ENCODE peak calls at places on chromosomes 13 and 19, in ten cellular contexts. V is AG09309, O is SJSA1, E is coronary artery, A is cardiac septum, T is H7, K is lung microvascular endothelial cell, I is BE2C, B is left lung, U is activated T-helper 1 cell treated with Interleukin-2 at 50 U/mL for 16 hours. L is an unnamed sample.

GRCh38 chr19:18559685-18560084 is 2.0 kb downstream of the KXD1 start:
- DNase-seq in V (no peak), O (no peak), E (no peak), A (no peak), T (no peak), K (no peak), I (no peak), B (no peak), U (no peak), L (no peak)

GRCh38 chr13:110639935-110640334 is 24.6 kb downstream of the NAXD start:
- DNase-seq in V (no peak), O (no peak), E (no peak), A (no peak), T (no peak), K (no peak), I (no peak), B (no peak), U (no peak), L (no peak)

GRCh38 chr13:38283346-38283745 is 66.3 kb upstream of the UFM1 start:
- DNase-seq in V (no peak), O (no peak), E (no peak), A (no peak), T (no peak), K (no peak), I (no peak), B (no peak), U (no peak), L (no peak)

GRCh38 chr13:40283666-40284065 is 382.8 kb downstream of the FOXO1 start:
- DNase-seq in V (no peak), O (no peak), E (no peak), A (no peak), T (no peak), K (no peak), I (no peak), B (no peak), U (no peak), L (peak)

GRCh38 chr19:2602391-2603181 is 99.9 kb downstream of the GNG7 start:
- DNase-seq in V (peak), O (peak), E (peak), A (peak), T (peak), K (peak), I (peak), B (no peak), U (no peak), L (peak)

GRCh38 chr19:58439576-58440554 is at the start of gene ZNF132:
- DNase-seq in V (peak), O (peak), E (peak), A (peak), T (peak), K (peak), I (peak), B (peak), U (peak), L (peak)

GRCh38 chr19:439167-439900 is 21.5 kb downstream of the SHC2 start:
- DNase-seq in V (no peak), O (no peak), E (no peak), A (no peak), T (no peak), K (no peak), I (no peak), B (no peak), U (no peak), L (no peak)

GRCh38 chr13:37009692-37010091 is 9.1 kb downstream of the EXOSC8 start:
- DNase-seq in V (no peak), O (no peak), E (no peak), A (no peak), T (no peak), K (no peak), I (no peak), B (no peak), U (no peak), L (no peak)

GRCh38 chr19:55257461-55258411 is 1.1 kb downstream of the PPP6R1 start:
- DNase-seq in V (no peak), O (peak), E (no peak), A (no peak), T (peak), K (peak), I (no peak), B (peak), U (no peak), L (no peak)

GRCh38 chr13:42847891-42848663 is 66.7 kb downstream of the FAM216B start:
- DNase-seq in V (no peak), O (no peak), E (no peak), A (no peak), T (no peak), K (no peak), I (no peak), B (no peak), U (no peak), L (no peak)

GRCh38 chr13:85503797-85504196 is 295.4 kb downstream of the SLITRK6 start:
- DNase-seq in V (no peak), O (no peak), E (no peak), A (no peak), T (no peak), K (no peak), I (no peak), B (no peak), U (no peak), L (peak)

GRCh38 chr13:112890316-112891131 is 78.5 kb upstream of the MCF2L start:
- DNase-seq in V (no peak), O (no peak), E (no peak), A (no peak), T (peak), K (no peak), I (no peak), B (peak), U (no peak), L (no peak)

GRCh38 chr19:20044663-20045062 is 5.4 kb upstream of the ZNF682 start:
- DNase-seq in V (no peak), O (no peak), E (no peak), A (no peak), T (no peak), K (no peak), I (no peak), B (no peak), U (no peak), L (no peak)

GRCh38 chr13:30373727-30374126 is 48.6 kb upstream of the UBE2L5 start:
- DNase-seq in V (no peak), O (no peak), E (no peak), A (no peak), T (no peak), K (no peak), I (no peak), B (no peak), U (no peak), L (no peak)

GRCh38 chr13:80604094-80604493 is 263.2 kb upstream of the SPRY2 start:
- DNase-seq in V (no peak), O (no peak), E (no peak), A (no peak), T (no peak), K (no peak), I (no peak), B (no peak), U (no peak), L (no peak)

GRCh38 chr19:53158119-53158656 is 665 bp downstream of the ZNF347 start:
- DNase-seq in V (no peak), O (peak), E (peak), A (no peak), T (peak), K (peak), I (peak), B (peak), U (peak), L (peak)

GRCh38 chr13:64935441-64935840 is 2294.7 kb downstream of the PCDH9 start:
- DNase-seq in V (no peak), O (no peak), E (no peak), A (no peak), T (no peak), K (no peak), I (no peak), B (no peak), U (no peak), L (no peak)

GRCh38 chr13:100356889-100357288 is 231.7 kb downstream of the GGACT start:
- DNase-seq in V (peak), O (no peak), E (no peak), A (no peak), T (no peak), K (no peak), I (no peak), B (no peak), U (no peak), L (no peak)

GRCh38 chr19:12788682-12789097 is 2.6 kb upstream of the JUNB start:
- DNase-seq in V (no peak), O (peak), E (peak), A (peak), T (peak), K (peak), I (peak), B (peak), U (no peak), L (peak)

GRCh38 chr13:42970824-42971669 is 21.0 kb downstream of the EPSTI1 start:
- DNase-seq in V (no peak), O (peak), E (no peak), A (no peak), T (peak), K (peak), I (peak), B (no peak), U (no peak), L (no peak)

GRCh38 chr19:35790981-35791813 is 15.8 kb downstream of the ARHGAP33 start:
- DNase-seq in V (no peak), O (no peak), E (no peak), A (no peak), T (peak), K (no peak), I (no peak), B (no peak), U (no peak), L (no peak)

GRCh38 chr19:52946322-52947310 is 16.1 kb downstream of the ZNF816 start:
- DNase-seq in V (no peak), O (no peak), E (no peak), A (no peak), T (peak), K (no peak), I (peak), B (peak), U (no peak), L (peak)

GRCh38 chr19:55086730-55087541 is 11.3 kb downstream of the EPS8L1 start:
- DNase-seq in V (peak), O (peak), E (peak), A (peak), T (peak), K (peak), I (peak), B (peak), U (no peak), L (peak)

L was measured in prostate gland.